ENCODE peak calls at places on chromosome X, in eight cellular contexts. One of them, this sample, is unnamed.

GRCh38 chrX:81280148-81280547 is 78.2 kb downstream of the SH3BGRL start:
- DNase-seq in pancreas: no peak
- DNase-seq in body of pancreas: no peak
- DNase-seq in BE2C: peak; percentile 4
- DNase-seq in CD8-positive, alpha-beta T cell: no peak
- DNase-seq in heart right ventricle: no peak
- DNase-seq in tibial nerve: no peak
- DNase-seq in cardiac muscle cell: no peak
- DNase-seq in this sample: no peak

GRCh38 chrX:136542281-136542680 is 10.3 kb downstream of the VGLL1 start:
- DNase-seq in pancreas: no peak
- DNase-seq in body of pancreas: no peak
- DNase-seq in BE2C: no peak
- DNase-seq in CD8-positive, alpha-beta T cell: no peak
- DNase-seq in heart right ventricle: no peak
- DNase-seq in tibial nerve: no peak
- DNase-seq in cardiac muscle cell: no peak
- DNase-seq in this sample: no peak

GRCh38 chrX:12805333-12805732 is 14.1 kb downstream of the PRPS2 start:
- DNase-seq in pancreas: no peak
- DNase-seq in body of pancreas: no peak
- DNase-seq in BE2C: no peak
- DNase-seq in CD8-positive, alpha-beta T cell: no peak
- DNase-seq in heart right ventricle: no peak
- DNase-seq in tibial nerve: no peak
- DNase-seq in cardiac muscle cell: no peak
- DNase-seq in this sample: no peak

GRCh38 chrX:110276778-110277177 is 41.1 kb downstream of the AMMECR1 start:
- DNase-seq in pancreas: no peak
- DNase-seq in body of pancreas: no peak
- DNase-seq in BE2C: no peak
- DNase-seq in CD8-positive, alpha-beta T cell: no peak
- DNase-seq in heart right ventricle: no peak
- DNase-seq in tibial nerve: no peak
- DNase-seq in cardiac muscle cell: no peak
- DNase-seq in this sample: no peak

GRCh38 chrX:85977218-85977617 is 70.1 kb downstream of the CHM start:
- DNase-seq in pancreas: no peak
- DNase-seq in body of pancreas: no peak
- DNase-seq in BE2C: no peak
- DNase-seq in CD8-positive, alpha-beta T cell: no peak
- DNase-seq in heart right ventricle: no peak
- DNase-seq in tibial nerve: no peak
- DNase-seq in cardiac muscle cell: no peak
- DNase-seq in this sample: no peak

GRCh38 chrX:10166731-10167149 is 10.0 kb downstream of the CLCN4 start:
- DNase-seq in pancreas: no peak
- DNase-seq in body of pancreas: no peak
- DNase-seq in BE2C: no peak
- DNase-seq in CD8-positive, alpha-beta T cell: no peak
- DNase-seq in heart right ventricle: no peak
- DNase-seq in tibial nerve: no peak
- DNase-seq in cardiac muscle cell: peak; percentile 40
- DNase-seq in this sample: no peak

GRCh38 chrX:96407501-96407900 is 277.1 kb upstream of the DIAPH2 start:
- DNase-seq in pancreas: no peak
- DNase-seq in body of pancreas: no peak
- DNase-seq in BE2C: no peak
- DNase-seq in CD8-positive, alpha-beta T cell: no peak
- DNase-seq in heart right ventricle: no peak
- DNase-seq in tibial nerve: peak; percentile 9
- DNase-seq in cardiac muscle cell: peak; percentile 68
- DNase-seq in this sample: no peak

GRCh38 chrX:17930850-17931249 is 69.8 kb upstream of the RAI2 start:
- DNase-seq in pancreas: no peak
- DNase-seq in body of pancreas: no peak
- DNase-seq in BE2C: no peak
- DNase-seq in CD8-positive, alpha-beta T cell: no peak
- DNase-seq in heart right ventricle: no peak
- DNase-seq in tibial nerve: no peak
- DNase-seq in cardiac muscle cell: no peak
- DNase-seq in this sample: no peak

GRCh38 chrX:134743121-134743520 is 84.8 kb upstream of the PLAC1 start:
- DNase-seq in pancreas: no peak
- DNase-seq in body of pancreas: no peak
- DNase-seq in BE2C: no peak
- DNase-seq in CD8-positive, alpha-beta T cell: no peak
- DNase-seq in heart right ventricle: no peak
- DNase-seq in tibial nerve: no peak
- DNase-seq in cardiac muscle cell: peak; percentile 34
- DNase-seq in this sample: no peak

GRCh38 chrX:111728096-111728495 is 47.1 kb downstream of the ALG13 start:
- DNase-seq in pancreas: no peak
- DNase-seq in body of pancreas: no peak
- DNase-seq in BE2C: no peak
- DNase-seq in CD8-positive, alpha-beta T cell: no peak
- DNase-seq in heart right ventricle: no peak
- DNase-seq in tibial nerve: no peak
- DNase-seq in cardiac muscle cell: no peak
- DNase-seq in this sample: no peak

GRCh38 chrX:151458824-151459223 is 61.8 kb downstream of the VMA21 start:
- DNase-seq in pancreas: no peak
- DNase-seq in body of pancreas: no peak
- DNase-seq in BE2C: no peak
- DNase-seq in CD8-positive, alpha-beta T cell: no peak
- DNase-seq in heart right ventricle: no peak
- DNase-seq in tibial nerve: no peak
- DNase-seq in cardiac muscle cell: peak; percentile 26
- DNase-seq in this sample: peak; percentile 1

GRCh38 chrX:96846841-96847240 is 36.9 kb upstream of the RPA4 start:
- DNase-seq in pancreas: no peak
- DNase-seq in body of pancreas: no peak
- DNase-seq in BE2C: no peak
- DNase-seq in CD8-positive, alpha-beta T cell: no peak
- DNase-seq in heart right ventricle: no peak
- DNase-seq in tibial nerve: no peak
- DNase-seq in cardiac muscle cell: no peak
- DNase-seq in this sample: no peak

GRCh38 chrX:9465380-9466114 is 689 bp downstream of the TBL1X start:
- DNase-seq in pancreas: peak; percentile 76
- DNase-seq in body of pancreas: peak; percentile 14
- DNase-seq in BE2C: peak; percentile 9
- DNase-seq in CD8-positive, alpha-beta T cell: no peak
- DNase-seq in heart right ventricle: peak; percentile 6
- DNase-seq in tibial nerve: no peak
- DNase-seq in cardiac muscle cell: no peak
- DNase-seq in this sample: no peak

GRCh38 chrX:116490091-116490490 is 27.3 kb upstream of the CT83 start:
- DNase-seq in pancreas: no peak
- DNase-seq in body of pancreas: no peak
- DNase-seq in BE2C: no peak
- DNase-seq in CD8-positive, alpha-beta T cell: no peak
- DNase-seq in heart right ventricle: no peak
- DNase-seq in tibial nerve: no peak
- DNase-seq in cardiac muscle cell: peak; percentile 5
- DNase-seq in this sample: no peak

GRCh38 chrX:57677132-57677858 is 2.8 kb downstream of the NLRP2B start:
- DNase-seq in pancreas: no peak
- DNase-seq in body of pancreas: no peak
- DNase-seq in BE2C: no peak
- DNase-seq in CD8-positive, alpha-beta T cell: no peak
- DNase-seq in heart right ventricle: no peak
- DNase-seq in tibial nerve: no peak
- DNase-seq in cardiac muscle cell: no peak
- DNase-seq in this sample: no peak

GRCh38 chrX:99271641-99272040 is 1138.4 kb downstream of the PCDH19 start:
- DNase-seq in pancreas: peak; percentile 18
- DNase-seq in body of pancreas: no peak
- DNase-seq in BE2C: no peak
- DNase-seq in CD8-positive, alpha-beta T cell: no peak
- DNase-seq in heart right ventricle: no peak
- DNase-seq in tibial nerve: no peak
- DNase-seq in cardiac muscle cell: no peak
- DNase-seq in this sample: no peak

GRCh38 chrX:45011131-45011530 is 138.1 kb downstream of the KDM6A start:
- DNase-seq in pancreas: no peak
- DNase-seq in body of pancreas: no peak
- DNase-seq in BE2C: no peak
- DNase-seq in CD8-positive, alpha-beta T cell: no peak
- DNase-seq in heart right ventricle: no peak
- DNase-seq in tibial nerve: no peak
- DNase-seq in cardiac muscle cell: peak; percentile 20
- DNase-seq in this sample: no peak

GRCh38 chrX:21691512-21692018 is 33.4 kb upstream of the KLHL34 start:
- DNase-seq in pancreas: no peak
- DNase-seq in body of pancreas: no peak
- DNase-seq in BE2C: no peak
- DNase-seq in CD8-positive, alpha-beta T cell: no peak
- DNase-seq in heart right ventricle: no peak
- DNase-seq in tibial nerve: no peak
- DNase-seq in cardiac muscle cell: no peak
- DNase-seq in this sample: no peak

GRCh38 chrX:65668362-65669310 is 1.2 kb downstream of the MSN start:
- DNase-seq in pancreas: peak; percentile 42
- DNase-seq in body of pancreas: no peak
- DNase-seq in BE2C: no peak
- DNase-seq in CD8-positive, alpha-beta T cell: peak; percentile 29
- DNase-seq in heart right ventricle: peak; percentile 84
- DNase-seq in tibial nerve: peak; percentile 32
- DNase-seq in cardiac muscle cell: peak; percentile 79
- DNase-seq in this sample: no peak

GRCh38 chrX:54540289-54540688 is 10.3 kb downstream of the GNL3L start:
- DNase-seq in pancreas: no peak
- DNase-seq in body of pancreas: no peak
- DNase-seq in BE2C: no peak
- DNase-seq in CD8-positive, alpha-beta T cell: no peak
- DNase-seq in heart right ventricle: peak; percentile 19
- DNase-seq in tibial nerve: no peak
- DNase-seq in cardiac muscle cell: peak; percentile 53
- DNase-seq in this sample: no peak
- TF ChIP-seq CTCF in pancreas: no peak
- TF ChIP-seq CTCF in body of pancreas: no peak
- TF ChIP-seq CTCF in BE2C: no peak
- TF ChIP-seq CTCF in CD8-positive, alpha-beta T cell: no peak
- TF ChIP-seq CTCF in heart right ventricle: no peak
- TF ChIP-seq CTCF in tibial nerve: no peak
- TF ChIP-seq CTCF in cardiac muscle cell: peak; percentile 8
- TF ChIP-seq CTCF in this sample: no peak

GRCh38 chrX:47707031-47707780 is 48.2 kb upstream of the UXT start:
- DNase-seq in pancreas: no peak
- DNase-seq in body of pancreas: no peak
- DNase-seq in BE2C: no peak
- DNase-seq in CD8-positive, alpha-beta T cell: no peak
- DNase-seq in heart right ventricle: no peak
- DNase-seq in tibial nerve: no peak
- DNase-seq in cardiac muscle cell: peak; percentile 62
- DNase-seq in this sample: no peak

GRCh38 chrX:47704736-47705135 is 45.8 kb upstream of the UXT start:
- DNase-seq in pancreas: no peak
- DNase-seq in body of pancreas: no peak
- DNase-seq in BE2C: no peak
- DNase-seq in CD8-positive, alpha-beta T cell: no peak
- DNase-seq in heart right ventricle: no peak
- DNase-seq in tibial nerve: no peak
- DNase-seq in cardiac muscle cell: no peak
- DNase-seq in this sample: no peak

GRCh38 chrX:47706575-47706974 is 47.6 kb upstream of the UXT start:
- DNase-seq in pancreas: no peak
- DNase-seq in body of pancreas: no peak
- DNase-seq in BE2C: no peak
- DNase-seq in CD8-positive, alpha-beta T cell: no peak
- DNase-seq in heart right ventricle: no peak
- DNase-seq in tibial nerve: no peak
- DNase-seq in cardiac muscle cell: peak; percentile 66
- DNase-seq in this sample: no peak
- H3K4me3 ChIP-seq in pancreas: no peak overlapping the region
- H3K4me3 ChIP-seq in body of pancreas: no peak overlapping the region
- H3K4me3 ChIP-seq in BE2C: no peak overlapping the region
- H3K4me3 ChIP-seq in CD8-positive, alpha-beta T cell: no peak overlapping the region
- H3K4me3 ChIP-seq in heart right ventricle: no peak overlapping the region
- H3K4me3 ChIP-seq in tibial nerve: no peak overlapping the region
- H3K4me3 ChIP-seq in cardiac muscle cell: no peak overlapping the region
- H3K4me3 ChIP-seq in this sample: no peak overlapping the region

GRCh38 chrX:46837543-46838481 is 969 bp downstream of the RP2 start:
- DNase-seq in pancreas: no peak
- DNase-seq in body of pancreas: no peak
- DNase-seq in BE2C: no peak
- DNase-seq in CD8-positive, alpha-beta T cell: no peak
- DNase-seq in heart right ventricle: no peak
- DNase-seq in tibial nerve: no peak
- DNase-seq in cardiac muscle cell: no peak
- DNase-seq in this sample: no peak

GRCh38 chrX:46840946-46841740 is 4.3 kb downstream of the RP2 start:
- DNase-seq in pancreas: no peak
- DNase-seq in body of pancreas: no peak
- DNase-seq in BE2C: peak; percentile 17
- DNase-seq in CD8-positive, alpha-beta T cell: no peak
- DNase-seq in heart right ventricle: peak; percentile 22
- DNase-seq in tibial nerve: no peak
- DNase-seq in cardiac muscle cell: peak; percentile 47
- DNase-seq in this sample: no peak

GRCh38 chrX:46838974-46839480 is 2.2 kb downstream of the RP2 start:
- DNase-seq in pancreas: no peak
- DNase-seq in body of pancreas: no peak
- DNase-seq in BE2C: no peak
- DNase-seq in CD8-positive, alpha-beta T cell: no peak
- DNase-seq in heart right ventricle: no peak
- DNase-seq in tibial nerve: no peak
- DNase-seq in cardiac muscle cell: no peak
- DNase-seq in this sample: no peak

GRCh38 chrX:46838482-46838857 is 1.6 kb downstream of the RP2 start:
- DNase-seq in pancreas: no peak
- DNase-seq in body of pancreas: no peak
- DNase-seq in BE2C: no peak
- DNase-seq in CD8-positive, alpha-beta T cell: no peak
- DNase-seq in heart right ventricle: no peak
- DNase-seq in tibial nerve: no peak
- DNase-seq in cardiac muscle cell: no peak
- DNase-seq in this sample: no peak

GRCh38 chrX:46836701-46837542 is at the start of gene RP2:
- DNase-seq in pancreas: peak; percentile 94
- DNase-seq in body of pancreas: peak; percentile 88
- DNase-seq in BE2C: peak; percentile 91
- DNase-seq in CD8-positive, alpha-beta T cell: peak; percentile 77
- DNase-seq in heart right ventricle: peak; percentile 91
- DNase-seq in tibial nerve: peak; percentile 81
- DNase-seq in cardiac muscle cell: peak; percentile 95
- DNase-seq in this sample: peak; percentile 74
- TF ChIP-seq CTCF in pancreas: no peak
- TF ChIP-seq CTCF in body of pancreas: peak; percentile 31
- TF ChIP-seq CTCF in BE2C: no peak
- TF ChIP-seq CTCF in CD8-positive, alpha-beta T cell: no peak
- TF ChIP-seq CTCF in heart right ventricle: no peak
- TF ChIP-seq CTCF in tibial nerve: peak; percentile 52
- TF ChIP-seq CTCF in cardiac muscle cell: no peak
- TF ChIP-seq CTCF in this sample: no peak

DNA sequence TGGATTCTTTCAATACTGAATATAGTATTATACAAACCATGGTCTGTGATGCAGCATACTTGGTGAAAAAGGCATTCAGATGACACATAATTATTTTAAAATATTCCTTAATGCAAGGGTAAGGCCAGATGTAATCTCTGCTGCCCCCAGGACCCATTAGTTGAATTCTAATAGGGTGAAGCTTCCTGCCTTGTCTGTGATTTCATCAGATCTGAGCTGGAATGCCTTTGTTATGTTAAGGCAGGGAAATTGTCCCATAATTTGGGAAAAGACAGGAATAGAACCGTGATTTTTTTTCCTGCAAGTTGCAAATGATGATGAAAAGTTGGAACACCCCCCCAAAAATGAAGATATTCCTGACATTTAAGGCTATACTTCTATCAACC is 26.2 kb downstream of the ZRSR2 start:
- DNase-seq in pancreas: no peak
- DNase-seq in body of pancreas: no peak
- DNase-seq in BE2C: no peak
- DNase-seq in CD8-positive, alpha-beta T cell: no peak
- DNase-seq in heart right ventricle: no peak
- DNase-seq in tibial nerve: no peak
- DNase-seq in cardiac muscle cell: no peak
- DNase-seq in this sample: no peak
- H3K4me3 ChIP-seq in pancreas: no peak overlapping the region
- H3K4me3 ChIP-seq in body of pancreas: no peak overlapping the region
- H3K4me3 ChIP-seq in BE2C: no peak overlapping the region
- H3K4me3 ChIP-seq in CD8-positive, alpha-beta T cell: no peak overlapping the region
- H3K4me3 ChIP-seq in heart right ventricle: no peak overlapping the region
- H3K4me3 ChIP-seq in tibial nerve: no peak overlapping the region
- H3K4me3 ChIP-seq in cardiac muscle cell: no peak overlapping the region
- H3K4me3 ChIP-seq in this sample: no peak overlapping the region